ENCODE peak calls at places on chromosome 18, in nine cellular contexts. One of them, this sample, is unnamed.

GRCh38 chr18:61861372-61861771 is 31.4 kb downstream of the RNF152 start:
- DNase-seq in stimulated activated CD8-positive, alpha-beta memory T cell treated with anti-CD3 and anti-CD28 coated beads, Interleukin-15, amount 100 ng/mL, for 4 hours: no peak
- DNase-seq in AG09319: no peak
- DNase-seq in activated T-cell treated with anti-CD3 and anti-CD28 coated beads for 24 hours: no peak
- DNase-seq in naive thymus-derived CD4-positive, alpha-beta T cell: no peak
- DNase-seq in midbrain: no peak
- DNase-seq in cardiac fibroblast: no peak
- DNase-seq in HFFc6: no peak
- DNase-seq in hypothalamus: no peak
- DNase-seq in this sample: no peak

GRCh38 chr18:63161728-63162195 is 157.8 kb downstream of the BCL2 start:
- DNase-seq in stimulated activated CD8-positive, alpha-beta memory T cell treated with anti-CD3 and anti-CD28 coated beads, Interleukin-15, amount 100 ng/mL, for 4 hours: peak; percentile 80
- DNase-seq in AG09319: peak; percentile 51
- DNase-seq in activated T-cell treated with anti-CD3 and anti-CD28 coated beads for 24 hours: peak; percentile 75
- DNase-seq in naive thymus-derived CD4-positive, alpha-beta T cell: peak; percentile 80
- DNase-seq in midbrain: no peak
- DNase-seq in cardiac fibroblast: peak; percentile 87
- DNase-seq in HFFc6: peak; percentile 77
- DNase-seq in hypothalamus: no peak
- DNase-seq in this sample: peak; percentile 86

GRCh38 chr18:10368456-10369453 is 85.7 kb upstream of the APCDD1 start:
- DNase-seq in stimulated activated CD8-positive, alpha-beta memory T cell treated with anti-CD3 and anti-CD28 coated beads, Interleukin-15, amount 100 ng/mL, for 4 hours: no peak
- DNase-seq in AG09319: no peak
- DNase-seq in activated T-cell treated with anti-CD3 and anti-CD28 coated beads for 24 hours: no peak
- DNase-seq in naive thymus-derived CD4-positive, alpha-beta T cell: no peak
- DNase-seq in midbrain: no peak
- DNase-seq in cardiac fibroblast: no peak
- DNase-seq in HFFc6: no peak
- DNase-seq in hypothalamus: no peak
- DNase-seq in this sample: no peak

GRCh38 chr18:79549638-79550000 is 130.0 kb upstream of the CTDP1 start:
- DNase-seq in stimulated activated CD8-positive, alpha-beta memory T cell treated with anti-CD3 and anti-CD28 coated beads, Interleukin-15, amount 100 ng/mL, for 4 hours: no peak
- DNase-seq in AG09319: no peak
- DNase-seq in activated T-cell treated with anti-CD3 and anti-CD28 coated beads for 24 hours: no peak
- DNase-seq in naive thymus-derived CD4-positive, alpha-beta T cell: no peak
- DNase-seq in midbrain: no peak
- DNase-seq in cardiac fibroblast: no peak
- DNase-seq in HFFc6: no peak
- DNase-seq in hypothalamus: no peak
- DNase-seq in this sample: no peak

GRCh38 chr18:45820144-45820745 is 5.2 kb upstream of the SIGLEC15 start:
- DNase-seq in stimulated activated CD8-positive, alpha-beta memory T cell treated with anti-CD3 and anti-CD28 coated beads, Interleukin-15, amount 100 ng/mL, for 4 hours: no peak
- DNase-seq in AG09319: no peak
- DNase-seq in activated T-cell treated with anti-CD3 and anti-CD28 coated beads for 24 hours: no peak
- DNase-seq in naive thymus-derived CD4-positive, alpha-beta T cell: no peak
- DNase-seq in midbrain: no peak
- DNase-seq in cardiac fibroblast: no peak
- DNase-seq in HFFc6: no peak
- DNase-seq in hypothalamus: no peak
- DNase-seq in this sample: no peak

GRCh38 chr18:50285631-50286321 is 1.7 kb downstream of the CXXC1 start:
- DNase-seq in stimulated activated CD8-positive, alpha-beta memory T cell treated with anti-CD3 and anti-CD28 coated beads, Interleukin-15, amount 100 ng/mL, for 4 hours: no peak
- DNase-seq in AG09319: no peak
- DNase-seq in activated T-cell treated with anti-CD3 and anti-CD28 coated beads for 24 hours: no peak
- DNase-seq in naive thymus-derived CD4-positive, alpha-beta T cell: no peak
- DNase-seq in midbrain: no peak
- DNase-seq in cardiac fibroblast: no peak
- DNase-seq in HFFc6: no peak
- DNase-seq in hypothalamus: no peak
- DNase-seq in this sample: no peak

GRCh38 chr18:23227729-23228075 is 92.4 kb downstream of the CABLES1 start:
- DNase-seq in stimulated activated CD8-positive, alpha-beta memory T cell treated with anti-CD3 and anti-CD28 coated beads, Interleukin-15, amount 100 ng/mL, for 4 hours: no peak
- DNase-seq in AG09319: no peak
- DNase-seq in activated T-cell treated with anti-CD3 and anti-CD28 coated beads for 24 hours: no peak
- DNase-seq in naive thymus-derived CD4-positive, alpha-beta T cell: no peak
- DNase-seq in midbrain: no peak
- DNase-seq in cardiac fibroblast: no peak
- DNase-seq in HFFc6: no peak
- DNase-seq in hypothalamus: no peak
- DNase-seq in this sample: no peak

GRCh38 chr18:24231773-24232735 is 93.2 kb downstream of the CABYR start:
- DNase-seq in stimulated activated CD8-positive, alpha-beta memory T cell treated with anti-CD3 and anti-CD28 coated beads, Interleukin-15, amount 100 ng/mL, for 4 hours: no peak
- DNase-seq in AG09319: peak; percentile 5
- DNase-seq in activated T-cell treated with anti-CD3 and anti-CD28 coated beads for 24 hours: no peak
- DNase-seq in naive thymus-derived CD4-positive, alpha-beta T cell: no peak
- DNase-seq in midbrain: no peak
- DNase-seq in cardiac fibroblast: peak; percentile 74
- DNase-seq in HFFc6: no peak
- DNase-seq in hypothalamus: no peak
- DNase-seq in this sample: no peak

GRCh38 chr18:48825101-48825745 is 125.5 kb downstream of the SMAD7 start:
- DNase-seq in stimulated activated CD8-positive, alpha-beta memory T cell treated with anti-CD3 and anti-CD28 coated beads, Interleukin-15, amount 100 ng/mL, for 4 hours: no peak
- DNase-seq in AG09319: peak; percentile 35
- DNase-seq in activated T-cell treated with anti-CD3 and anti-CD28 coated beads for 24 hours: no peak
- DNase-seq in naive thymus-derived CD4-positive, alpha-beta T cell: no peak
- DNase-seq in midbrain: no peak
- DNase-seq in cardiac fibroblast: peak; percentile 64
- DNase-seq in HFFc6: peak; percentile 44
- DNase-seq in hypothalamus: no peak
- DNase-seq in this sample: no peak

GRCh38 chr18:45677408-45677807 is 46.6 kb upstream of the SLC14A1 start:
- DNase-seq in stimulated activated CD8-positive, alpha-beta memory T cell treated with anti-CD3 and anti-CD28 coated beads, Interleukin-15, amount 100 ng/mL, for 4 hours: no peak
- DNase-seq in AG09319: no peak
- DNase-seq in activated T-cell treated with anti-CD3 and anti-CD28 coated beads for 24 hours: no peak
- DNase-seq in naive thymus-derived CD4-positive, alpha-beta T cell: no peak
- DNase-seq in midbrain: no peak
- DNase-seq in cardiac fibroblast: no peak
- DNase-seq in HFFc6: no peak
- DNase-seq in hypothalamus: no peak
- DNase-seq in this sample: no peak

GRCh38 chr18:57422313-57422872 is 12.8 kb upstream of the ONECUT2 start:
- DNase-seq in stimulated activated CD8-positive, alpha-beta memory T cell treated with anti-CD3 and anti-CD28 coated beads, Interleukin-15, amount 100 ng/mL, for 4 hours: no peak
- DNase-seq in AG09319: no peak
- DNase-seq in activated T-cell treated with anti-CD3 and anti-CD28 coated beads for 24 hours: no peak
- DNase-seq in naive thymus-derived CD4-positive, alpha-beta T cell: no peak
- DNase-seq in midbrain: no peak
- DNase-seq in cardiac fibroblast: no peak
- DNase-seq in HFFc6: no peak
- DNase-seq in hypothalamus: no peak
- DNase-seq in this sample: no peak

GRCh38 chr18:76410660-76411417 is 84.2 kb downstream of the ZNF516 start:
- DNase-seq in stimulated activated CD8-positive, alpha-beta memory T cell treated with anti-CD3 and anti-CD28 coated beads, Interleukin-15, amount 100 ng/mL, for 4 hours: no peak
- DNase-seq in AG09319: no peak
- DNase-seq in activated T-cell treated with anti-CD3 and anti-CD28 coated beads for 24 hours: no peak
- DNase-seq in naive thymus-derived CD4-positive, alpha-beta T cell: no peak
- DNase-seq in midbrain: no peak
- DNase-seq in cardiac fibroblast: no peak
- DNase-seq in HFFc6: no peak
- DNase-seq in hypothalamus: no peak
- DNase-seq in this sample: no peak

GRCh38 chr18:8607776-8608682 is 1.2 kb upstream of the RAB12 start:
- DNase-seq in stimulated activated CD8-positive, alpha-beta memory T cell treated with anti-CD3 and anti-CD28 coated beads, Interleukin-15, amount 100 ng/mL, for 4 hours: no peak
- DNase-seq in AG09319: no peak
- DNase-seq in activated T-cell treated with anti-CD3 and anti-CD28 coated beads for 24 hours: no peak
- DNase-seq in naive thymus-derived CD4-positive, alpha-beta T cell: peak; percentile 14
- DNase-seq in midbrain: no peak
- DNase-seq in cardiac fibroblast: peak; percentile 46
- DNase-seq in HFFc6: no peak
- DNase-seq in hypothalamus: no peak
- DNase-seq in this sample: no peak

GRCh38 chr18:59712311-59712710 is 15.1 kb upstream of the CCBE1 start:
- DNase-seq in stimulated activated CD8-positive, alpha-beta memory T cell treated with anti-CD3 and anti-CD28 coated beads, Interleukin-15, amount 100 ng/mL, for 4 hours: no peak
- DNase-seq in AG09319: no peak
- DNase-seq in activated T-cell treated with anti-CD3 and anti-CD28 coated beads for 24 hours: no peak
- DNase-seq in naive thymus-derived CD4-positive, alpha-beta T cell: no peak
- DNase-seq in midbrain: no peak
- DNase-seq in cardiac fibroblast: no peak
- DNase-seq in HFFc6: no peak
- DNase-seq in hypothalamus: no peak
- DNase-seq in this sample: no peak

GRCh38 chr18:45571714-45572113 is 43.6 kb upstream of the SLC14A2 start:
- DNase-seq in stimulated activated CD8-positive, alpha-beta memory T cell treated with anti-CD3 and anti-CD28 coated beads, Interleukin-15, amount 100 ng/mL, for 4 hours: no peak
- DNase-seq in AG09319: no peak
- DNase-seq in activated T-cell treated with anti-CD3 and anti-CD28 coated beads for 24 hours: no peak
- DNase-seq in naive thymus-derived CD4-positive, alpha-beta T cell: no peak
- DNase-seq in midbrain: no peak
- DNase-seq in cardiac fibroblast: no peak
- DNase-seq in HFFc6: no peak
- DNase-seq in hypothalamus: no peak
- DNase-seq in this sample: no peak

GRCh38 chr18:52190195-52190594 is 149.8 kb upstream of the DCC start:
- DNase-seq in stimulated activated CD8-positive, alpha-beta memory T cell treated with anti-CD3 and anti-CD28 coated beads, Interleukin-15, amount 100 ng/mL, for 4 hours: no peak
- DNase-seq in AG09319: no peak
- DNase-seq in activated T-cell treated with anti-CD3 and anti-CD28 coated beads for 24 hours: no peak
- DNase-seq in naive thymus-derived CD4-positive, alpha-beta T cell: no peak
- DNase-seq in midbrain: no peak
- DNase-seq in cardiac fibroblast: no peak
- DNase-seq in HFFc6: no peak
- DNase-seq in hypothalamus: no peak
- DNase-seq in this sample: no peak

GRCh38 chr18:79949571-79950439 is 1.6 kb downstream of the SLC66A2 start:
- DNase-seq in stimulated activated CD8-positive, alpha-beta memory T cell treated with anti-CD3 and anti-CD28 coated beads, Interleukin-15, amount 100 ng/mL, for 4 hours: no peak
- DNase-seq in AG09319: no peak
- DNase-seq in activated T-cell treated with anti-CD3 and anti-CD28 coated beads for 24 hours: no peak
- DNase-seq in naive thymus-derived CD4-positive, alpha-beta T cell: no peak
- DNase-seq in midbrain: no peak
- DNase-seq in cardiac fibroblast: peak; percentile 36
- DNase-seq in HFFc6: no peak
- DNase-seq in hypothalamus: no peak
- DNase-seq in this sample: no peak

GRCh38 chr18:35513181-35513932 is 15.6 kb upstream of the INO80C start:
- DNase-seq in stimulated activated CD8-positive, alpha-beta memory T cell treated with anti-CD3 and anti-CD28 coated beads, Interleukin-15, amount 100 ng/mL, for 4 hours: no peak
- DNase-seq in AG09319: no peak
- DNase-seq in activated T-cell treated with anti-CD3 and anti-CD28 coated beads for 24 hours: no peak
- DNase-seq in naive thymus-derived CD4-positive, alpha-beta T cell: no peak
- DNase-seq in midbrain: no peak
- DNase-seq in cardiac fibroblast: peak; percentile 88
- DNase-seq in HFFc6: peak; percentile 29
- DNase-seq in hypothalamus: no peak
- DNase-seq in this sample: no peak

GRCh38 chr18:62569081-62569480 is 46.3 kb downstream of the ZCCHC2 start:
- DNase-seq in stimulated activated CD8-positive, alpha-beta memory T cell treated with anti-CD3 and anti-CD28 coated beads, Interleukin-15, amount 100 ng/mL, for 4 hours: no peak
- DNase-seq in AG09319: no peak
- DNase-seq in activated T-cell treated with anti-CD3 and anti-CD28 coated beads for 24 hours: no peak
- DNase-seq in naive thymus-derived CD4-positive, alpha-beta T cell: no peak
- DNase-seq in midbrain: no peak
- DNase-seq in cardiac fibroblast: no peak
- DNase-seq in HFFc6: no peak
- DNase-seq in hypothalamus: no peak
- DNase-seq in this sample: no peak

GRCh38 chr18:74775239-74775638 is 177.6 kb downstream of the ZNF407 start:
- DNase-seq in stimulated activated CD8-positive, alpha-beta memory T cell treated with anti-CD3 and anti-CD28 coated beads, Interleukin-15, amount 100 ng/mL, for 4 hours: no peak
- DNase-seq in AG09319: peak; percentile 24
- DNase-seq in activated T-cell treated with anti-CD3 and anti-CD28 coated beads for 24 hours: no peak
- DNase-seq in naive thymus-derived CD4-positive, alpha-beta T cell: no peak
- DNase-seq in midbrain: no peak
- DNase-seq in cardiac fibroblast: peak; percentile 70
- DNase-seq in HFFc6: peak; percentile 49
- DNase-seq in hypothalamus: no peak
- DNase-seq in this sample: no peak

GRCh38 chr18:43570593-43570992 is 293.3 kb upstream of the SYT4 start:
- DNase-seq in stimulated activated CD8-positive, alpha-beta memory T cell treated with anti-CD3 and anti-CD28 coated beads, Interleukin-15, amount 100 ng/mL, for 4 hours: no peak
- DNase-seq in AG09319: no peak
- DNase-seq in activated T-cell treated with anti-CD3 and anti-CD28 coated beads for 24 hours: no peak
- DNase-seq in naive thymus-derived CD4-positive, alpha-beta T cell: no peak
- DNase-seq in midbrain: no peak
- DNase-seq in cardiac fibroblast: no peak
- DNase-seq in HFFc6: no peak
- DNase-seq in hypothalamus: no peak
- DNase-seq in this sample: no peak

GRCh38 chr18:31512203-31512764 is 14.3 kb downstream of the DSG2 start:
- DNase-seq in stimulated activated CD8-positive, alpha-beta memory T cell treated with anti-CD3 and anti-CD28 coated beads, Interleukin-15, amount 100 ng/mL, for 4 hours: no peak
- DNase-seq in AG09319: no peak
- DNase-seq in activated T-cell treated with anti-CD3 and anti-CD28 coated beads for 24 hours: no peak
- DNase-seq in naive thymus-derived CD4-positive, alpha-beta T cell: no peak
- DNase-seq in midbrain: no peak
- DNase-seq in cardiac fibroblast: peak; percentile 77
- DNase-seq in HFFc6: no peak
- DNase-seq in hypothalamus: no peak
- DNase-seq in this sample: no peak

GRCh38 chr18:76620326-76620813 is 125.3 kb upstream of the ZNF516 start:
- DNase-seq in stimulated activated CD8-positive, alpha-beta memory T cell treated with anti-CD3 and anti-CD28 coated beads, Interleukin-15, amount 100 ng/mL, for 4 hours: no peak
- DNase-seq in AG09319: peak; percentile 44
- DNase-seq in activated T-cell treated with anti-CD3 and anti-CD28 coated beads for 24 hours: peak; percentile 11
- DNase-seq in naive thymus-derived CD4-positive, alpha-beta T cell: peak; percentile 19
- DNase-seq in midbrain: peak; percentile 60
- DNase-seq in cardiac fibroblast: peak; percentile 77
- DNase-seq in HFFc6: peak; percentile 69
- DNase-seq in hypothalamus: no peak
- DNase-seq in this sample: peak; percentile 38

GRCh38 chr18:12774982-12775381 is 72.1 kb downstream of the PSMG2 start:
- DNase-seq in stimulated activated CD8-positive, alpha-beta memory T cell treated with anti-CD3 and anti-CD28 coated beads, Interleukin-15, amount 100 ng/mL, for 4 hours: no peak
- DNase-seq in AG09319: no peak
- DNase-seq in activated T-cell treated with anti-CD3 and anti-CD28 coated beads for 24 hours: peak; percentile 5
- DNase-seq in naive thymus-derived CD4-positive, alpha-beta T cell: no peak
- DNase-seq in midbrain: no peak
- DNase-seq in cardiac fibroblast: no peak
- DNase-seq in HFFc6: no peak
- DNase-seq in hypothalamus: no peak
- DNase-seq in this sample: no peak

GRCh38 chr18:60693426-60693825 is 320.9 kb upstream of the MC4R start:
- DNase-seq in stimulated activated CD8-positive, alpha-beta memory T cell treated with anti-CD3 and anti-CD28 coated beads, Interleukin-15, amount 100 ng/mL, for 4 hours: no peak
- DNase-seq in AG09319: no peak
- DNase-seq in activated T-cell treated with anti-CD3 and anti-CD28 coated beads for 24 hours: no peak
- DNase-seq in naive thymus-derived CD4-positive, alpha-beta T cell: no peak
- DNase-seq in midbrain: no peak
- DNase-seq in cardiac fibroblast: peak; percentile 44
- DNase-seq in HFFc6: no peak
- DNase-seq in hypothalamus: no peak
- DNase-seq in this sample: no peak

GRCh38 chr18:57143265-57143664 is 3.6 kb upstream of the BOD1L2 start:
- DNase-seq in stimulated activated CD8-positive, alpha-beta memory T cell treated with anti-CD3 and anti-CD28 coated beads, Interleukin-15, amount 100 ng/mL, for 4 hours: no peak
- DNase-seq in AG09319: no peak
- DNase-seq in activated T-cell treated with anti-CD3 and anti-CD28 coated beads for 24 hours: no peak
- DNase-seq in naive thymus-derived CD4-positive, alpha-beta T cell: no peak
- DNase-seq in midbrain: no peak
- DNase-seq in cardiac fibroblast: no peak
- DNase-seq in HFFc6: no peak
- DNase-seq in hypothalamus: no peak
- DNase-seq in this sample: no peak

GRCh38 chr18:37322497-37323035 is 243.0 kb downstream of the CELF4 start:
- DNase-seq in stimulated activated CD8-positive, alpha-beta memory T cell treated with anti-CD3 and anti-CD28 coated beads, Interleukin-15, amount 100 ng/mL, for 4 hours: no peak
- DNase-seq in AG09319: no peak
- DNase-seq in activated T-cell treated with anti-CD3 and anti-CD28 coated beads for 24 hours: no peak
- DNase-seq in naive thymus-derived CD4-positive, alpha-beta T cell: no peak
- DNase-seq in midbrain: no peak
- DNase-seq in cardiac fibroblast: peak; percentile 27
- DNase-seq in HFFc6: no peak
- DNase-seq in hypothalamus: no peak
- DNase-seq in this sample: peak; percentile 12

GRCh38 chr18:29853126-29853525 is 1189.4 kb downstream of the DSC3 start:
- DNase-seq in stimulated activated CD8-positive, alpha-beta memory T cell treated with anti-CD3 and anti-CD28 coated beads, Interleukin-15, amount 100 ng/mL, for 4 hours: no peak
- DNase-seq in AG09319: no peak
- DNase-seq in activated T-cell treated with anti-CD3 and anti-CD28 coated beads for 24 hours: no peak
- DNase-seq in naive thymus-derived CD4-positive, alpha-beta T cell: no peak
- DNase-seq in midbrain: no peak
- DNase-seq in cardiac fibroblast: peak; percentile 48
- DNase-seq in HFFc6: peak; percentile 32
- DNase-seq in hypothalamus: no peak
- DNase-seq in this sample: no peak

GRCh38 chr18:3029215-3029972 is 16.4 kb upstream of the LPIN2 start:
- DNase-seq in stimulated activated CD8-positive, alpha-beta memory T cell treated with anti-CD3 and anti-CD28 coated beads, Interleukin-15, amount 100 ng/mL, for 4 hours: no peak
- DNase-seq in AG09319: no peak
- DNase-seq in activated T-cell treated with anti-CD3 and anti-CD28 coated beads for 24 hours: no peak
- DNase-seq in naive thymus-derived CD4-positive, alpha-beta T cell: no peak
- DNase-seq in midbrain: no peak
- DNase-seq in cardiac fibroblast: no peak
- DNase-seq in HFFc6: no peak
- DNase-seq in hypothalamus: no peak
- DNase-seq in this sample: no peak

GRCh38 chr18:79819064-79819725 is 21.5 kb downstream of the KCNG2 start:
- DNase-seq in stimulated activated CD8-positive, alpha-beta memory T cell treated with anti-CD3 and anti-CD28 coated beads, Interleukin-15, amount 100 ng/mL, for 4 hours: no peak
- DNase-seq in AG09319: no peak
- DNase-seq in activated T-cell treated with anti-CD3 and anti-CD28 coated beads for 24 hours: no peak
- DNase-seq in naive thymus-derived CD4-positive, alpha-beta T cell: no peak
- DNase-seq in midbrain: no peak
- DNase-seq in cardiac fibroblast: no peak
- DNase-seq in HFFc6: no peak
- DNase-seq in hypothalamus: no peak
- DNase-seq in this sample: no peak

GRCh38 chr18:8424917-8425725 is 184.1 kb upstream of the RAB12 start:
- DNase-seq in stimulated activated CD8-positive, alpha-beta memory T cell treated with anti-CD3 and anti-CD28 coated beads, Interleukin-15, amount 100 ng/mL, for 4 hours: no peak
- DNase-seq in AG09319: peak; percentile 16
- DNase-seq in activated T-cell treated with anti-CD3 and anti-CD28 coated beads for 24 hours: no peak
- DNase-seq in naive thymus-derived CD4-positive, alpha-beta T cell: no peak
- DNase-seq in midbrain: no peak
- DNase-seq in cardiac fibroblast: peak; percentile 48
- DNase-seq in HFFc6: peak; percentile 97
- DNase-seq in hypothalamus: no peak
- DNase-seq in this sample: no peak